ENCODE peak calls at places on chromosome 3, in four cellular contexts. M is HCT116, O is MM.1S, S is GM23248. N is an unnamed sample.

GRCh38 chr3:37897763-37898162 is 36.1 kb downstream of the CTDSPL start:
- DNase-seq in S (no peak), O (no peak), M (no peak), N (no peak)

GRCh38 chr3:65126527-65127440 is 439.0 kb upstream of the ADAMTS9 start:
- DNase-seq in S (peak; percentile 66), O (no peak), M (no peak), N (peak; percentile 10)

GRCh38 chr3:157247391-157247790 is 87.4 kb upstream of the CCNL1 start:
- DNase-seq in O (no peak), M (no peak), S (no peak), N (no peak)

GRCh38 chr3:107124885-107125284 is 252.4 kb upstream of the CCDC54 start:
- DNase-seq in S (peak; percentile 79), M (no peak), O (no peak), N (peak; percentile 7)

GRCh38 chr3:78140866-78141658 is 1101.2 kb downstream of the ROBO2 start:
- DNase-seq in O (no peak), S (peak; percentile 16), M (no peak), N (no peak)

GRCh38 chr3:126524429-126524988 is 554 bp downstream of the CHST13 start:
- DNase-seq in O (no peak), S (peak; percentile 36), M (no peak), N (peak; percentile 62)

GRCh38 chr3:172177803-172178316 is 138.5 kb downstream of the FNDC3B start:
- DNase-seq in S (no peak), O (no peak), M (no peak), N (no peak)

GRCh38 chr3:20316238-20316637 is 130.2 kb upstream of the SGO1 start:
- DNase-seq in M (no peak), S (no peak), O (no peak), N (no peak)

GRCh38 chr3:103295974-103296570 is 861.3 kb downstream of the ZPLD1 start:
- DNase-seq in M (peak; percentile 19), O (peak; percentile 39), S (peak; percentile 3), N (peak; percentile 31)

GRCh38 chr3:138395865-138396751 is 38.3 kb upstream of the ESYT3 start:
- DNase-seq in S (no peak), O (no peak), M (no peak), N (no peak)

GRCh38 chr3:45647148-45647619 is 42.0 kb upstream of the SACM1L start:
- DNase-seq in S (peak; percentile 95), O (no peak), M (no peak), N (peak; percentile 62)

GRCh38 chr3:151732861-151733260 is 866 bp upstream of the AADACL2 start:
- DNase-seq in S (no peak), O (peak; percentile 75), M (no peak), N (no peak)

GRCh38 chr3:71858493-71859127 is 73.7 kb upstream of the PROK2 start:
- DNase-seq in O (no peak), S (no peak), M (no peak), N (no peak)

DNA sequence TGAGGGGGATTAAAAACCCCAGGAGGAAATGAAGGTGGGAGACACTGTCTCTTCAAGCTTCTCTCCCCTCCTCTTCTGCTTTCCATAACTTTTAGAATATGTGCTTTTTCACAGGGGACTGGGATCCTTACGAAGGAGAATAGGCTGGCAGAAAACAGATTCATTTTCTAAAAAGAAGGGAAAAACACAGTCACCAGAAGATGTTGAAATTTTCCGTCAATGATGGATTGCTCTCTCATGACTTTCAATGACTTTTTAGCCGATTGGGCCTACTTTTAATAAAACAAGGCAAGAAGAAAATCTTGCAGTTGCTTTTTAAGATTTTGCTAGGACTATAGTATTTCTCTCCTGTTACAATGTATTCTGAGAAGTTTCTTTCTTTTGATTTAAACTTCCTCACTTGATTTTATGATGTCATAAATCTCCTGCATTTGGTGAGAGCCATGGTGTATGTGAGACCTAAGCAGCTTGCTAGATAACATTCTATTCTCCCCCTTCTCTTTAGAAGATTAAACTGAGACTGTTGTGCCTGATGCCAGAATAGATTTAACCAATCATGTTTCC is 241.2 kb downstream of the FEZF2 start:
- DNase-seq in M (no peak), O (no peak), S (no peak), N (no peak)
- H3K4me3 ChIP-seq in M (no peak overlapping the region), O (no peak overlapping the region), S (no peak overlapping the region), N (no peak overlapping the region)

DNA sequence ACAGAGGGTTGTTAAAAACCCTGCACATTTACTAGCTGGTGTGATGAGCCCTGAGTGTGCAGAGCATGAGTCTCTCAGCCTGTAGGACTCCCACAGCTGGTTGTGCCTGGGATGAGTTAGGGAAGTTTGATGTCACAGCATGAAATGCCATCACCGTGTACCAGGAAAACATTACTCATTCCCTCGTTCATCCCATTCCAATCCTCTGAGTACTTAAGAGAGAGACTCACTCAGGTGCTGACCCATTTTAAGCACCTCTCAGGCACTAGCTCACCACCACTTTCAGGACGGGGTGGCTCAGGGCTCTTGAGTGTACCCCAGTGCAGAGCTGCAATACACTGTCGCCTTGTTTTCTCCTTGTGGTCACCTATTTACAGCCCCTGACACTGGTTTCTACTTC is 18.7 kb downstream of the MGLL start:
- DNase-seq in O (no peak), S (peak; percentile 95), M (peak; percentile 93), N (no peak)
- TF ChIP-seq EZH2phosphoT487 in O (no peak), S (no peak), M (no peak), N (no peak)

DNA sequence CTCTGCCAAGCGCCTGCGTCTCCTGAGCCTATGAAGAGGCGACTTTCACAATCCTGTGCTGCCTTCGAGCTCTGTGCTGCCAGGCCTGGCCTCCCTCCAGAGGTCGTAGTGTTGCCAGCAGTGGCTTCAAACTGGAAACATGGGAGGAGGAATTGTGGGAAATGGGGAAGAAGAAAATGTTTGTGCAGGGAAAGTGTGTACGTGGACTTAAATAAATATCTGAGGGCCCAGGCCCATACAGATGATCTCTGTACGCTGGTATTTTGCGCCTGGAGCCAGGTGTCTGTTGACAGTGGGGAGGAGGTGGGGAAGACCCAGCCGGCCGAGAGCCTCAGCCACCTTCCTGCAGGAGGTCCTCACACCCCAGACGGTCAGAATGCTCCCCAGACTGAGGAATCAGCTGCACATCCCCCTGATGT is 44.6 kb downstream of the ZBTB38 start:
- DNase-seq in S (peak; percentile 93), O (peak; percentile 45), M (no peak), N (peak; percentile 64)
- H3K4me3 ChIP-seq in S (peak overlapping the region; percentile 59), O (peak overlapping the region; percentile 12), M (no peak overlapping the region), N (no peak overlapping the region)

DNA sequence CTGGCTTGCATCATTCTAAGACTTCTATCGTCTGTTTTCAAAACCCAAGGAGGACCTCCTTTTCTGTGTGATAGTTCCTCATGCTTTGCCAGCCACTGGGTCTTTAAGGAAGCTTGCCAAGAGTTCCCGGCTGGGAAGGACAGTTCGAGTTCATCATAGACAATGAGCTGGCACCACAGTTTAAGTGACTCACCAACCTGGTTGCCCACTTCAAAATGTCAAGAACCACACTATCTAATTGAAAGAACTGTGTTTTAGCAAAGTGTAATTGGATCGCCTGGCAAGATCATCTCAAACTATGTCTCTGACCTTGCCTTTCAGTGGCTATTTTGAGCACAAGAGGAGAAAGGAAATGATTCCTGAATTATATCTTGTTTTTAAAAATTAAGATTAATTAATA is 27.9 kb downstream of the SOX2 start:
- DNase-seq in M (peak; percentile 77), S (no peak), O (no peak), N (no peak)
- TF ChIP-seq EZH2phosphoT487 in M (no peak), S (no peak), O (no peak), N (no peak)

GRCh38 chr3:137079572-137079971 is 121.8 kb downstream of the IL20RB start:
- DNase-seq in M (no peak), S (no peak), O (no peak), N (no peak)

GRCh38 chr3:137081711-137082110 is 123.9 kb downstream of the IL20RB start:
- DNase-seq in S (no peak), M (no peak), O (no peak), N (no peak)

DNA sequence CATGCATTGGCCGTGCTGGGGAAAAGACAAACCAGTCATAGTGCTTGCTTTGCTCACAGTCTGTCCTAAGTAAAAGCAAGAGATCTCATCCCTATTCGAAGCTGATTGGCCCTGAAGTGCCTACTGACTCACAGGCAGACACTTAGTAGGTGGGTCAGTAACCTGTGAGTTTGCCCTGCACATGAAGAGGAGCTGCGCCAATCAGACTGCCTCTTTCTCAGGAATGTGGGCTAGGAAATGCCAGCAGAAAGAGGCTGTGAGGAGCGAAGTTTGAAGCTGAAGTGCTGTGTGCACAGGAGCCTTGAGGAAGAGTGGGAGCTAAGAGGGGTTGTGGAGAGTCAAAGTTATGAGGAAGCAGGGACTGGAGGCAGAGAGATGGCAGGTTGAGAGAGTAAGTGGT is 126.8 kb downstream of the IL20RB start:
- DNase-seq in O (no peak), M (no peak), S (no peak), N (no peak)
- H3K4me3 ChIP-seq in O (no peak overlapping the region), M (no peak overlapping the region), S (no peak overlapping the region), N (no peak overlapping the region)

GRCh38 chr3:108406063-108406660 is 104.2 kb downstream of the MYH15 start:
- DNase-seq in S (peak; percentile 45), M (no peak), O (no peak), N (no peak)

GRCh38 chr3:108403198-108403597 is 106.8 kb downstream of the HHLA2 start:
- DNase-seq in O (no peak), M (no peak), S (no peak), N (no peak)

GRCh38 chr3:108403921-108404320 is 106.5 kb downstream of the MYH15 start:
- DNase-seq in O (no peak), S (peak; percentile 23), M (no peak), N (no peak)

GRCh38 chr3:108406661-108407206 is 103.7 kb downstream of the MYH15 start:
- DNase-seq in M (peak; percentile 52), O (peak; percentile 76), S (peak; percentile 68), N (peak; percentile 66)

GRCh38 chr3:108404409-108404808 is 106.0 kb downstream of the MYH15 start:
- DNase-seq in O (no peak), S (peak; percentile 28), M (no peak), N (no peak)
- TF ChIP-seq EZH2phosphoT487 in O (no peak), S (no peak), M (no peak), N (no peak)

GRCh38 chr3:112632596-112632995 is 8.3 kb downstream of the CCDC80 start:
- DNase-seq in S (peak; percentile 35), M (no peak), O (no peak), N (no peak)
- H3K4me3 ChIP-seq in S (peak overlapping the region; percentile 97), M (no peak overlapping the region), O (no peak overlapping the region), N (no peak overlapping the region)